ENCODE peak calls at places on chromosome 18, in four cellular contexts. U, N, C and S are unnamed samples.

GRCh38 chr18:36095936-36096519 is 28.7 kb upstream of the RPRD1A start:
- DNase-seq in U (peak), N (no peak), C (peak), S (peak)

GRCh38 chr18:59814872-59815271 is 84.9 kb upstream of the PMAIP1 start:
- DNase-seq in U (peak), N (no peak), C (peak), S (no peak)

GRCh38 chr18:28723506-28723905 is 546.6 kb upstream of the CDH2 start:
- DNase-seq in U (no peak), N (no peak), C (peak), S (no peak)

GRCh38 chr18:59455728-59456276 is 96.7 kb upstream of the LMAN1 start:
- DNase-seq in U (no peak), N (no peak), C (no peak), S (no peak)

GRCh38 chr18:26931659-26932058 is 66.2 kb upstream of the AQP4 start:
- DNase-seq in U (no peak), N (no peak), C (no peak), S (no peak)

GRCh38 chr18:55859116-55859515 is 271.1 kb upstream of the TCF4 start:
- DNase-seq in U (no peak), N (no peak), C (no peak), S (no peak)

GRCh38 chr18:10006261-10006903 is 92.6 kb downstream of the VAPA start:
- DNase-seq in U (no peak), N (peak), C (peak), S (no peak)

GRCh38 chr18:68778280-68778875 is 19.5 kb upstream of the CCDC102B start:
- DNase-seq in U (no peak), N (no peak), C (no peak), S (no peak)

GRCh38 chr18:23237524-23238151 is 102.4 kb downstream of the CABLES1 start:
- DNase-seq in U (no peak), N (no peak), C (peak), S (peak)

GRCh38 chr18:50819027-50819726 is 639 bp downstream of the MRO start:
- DNase-seq in U (no peak), N (no peak), C (peak), S (no peak)

GRCh38 chr18:55353806-55354205 is 234.2 kb downstream of the TCF4 start:
- DNase-seq in U (no peak), N (no peak), C (no peak), S (no peak)

GRCh38 chr18:46917108-46917807 is at the start of the genes KATNAL2 and PIAS2:
- DNase-seq in U (no peak), N (peak), C (peak), S (peak)
- TF ChIP-seq CTCF in U (no peak), N (no peak), C (no peak), S (peak)

DNA sequence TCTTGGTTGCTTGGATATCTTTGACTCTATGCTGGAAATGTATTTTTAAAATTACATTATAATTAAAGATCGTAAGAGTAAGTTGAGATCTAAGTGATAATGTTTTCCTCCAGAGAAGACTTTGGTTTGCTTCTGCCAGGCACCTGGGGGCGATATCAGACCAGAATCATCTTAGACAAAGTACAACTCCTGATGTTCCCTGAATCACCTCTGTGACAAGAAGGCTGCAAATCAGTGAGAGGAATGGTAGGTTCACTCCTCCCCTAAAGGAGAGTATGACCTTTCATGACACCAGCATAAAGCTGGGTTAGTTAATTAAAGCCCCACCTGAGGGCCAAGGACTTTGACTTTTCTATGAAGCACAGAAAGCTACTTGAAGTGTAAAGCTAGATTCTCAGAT is 114.4 kb upstream of the DTNA start:
- DNase-seq in U (no peak), N (no peak), C (peak), S (no peak)
- TF ChIP-seq CTCF in U (peak), N (no peak), C (peak), S (no peak)

GRCh38 chr18:78878335-78878734 is 101.3 kb upstream of the SALL3 start:
- DNase-seq in U (no peak), N (no peak), C (no peak), S (no peak)

GRCh38 chr18:78875998-78876650 is 103.5 kb upstream of the SALL3 start:
- DNase-seq in U (no peak), N (no peak), C (no peak), S (no peak)

GRCh38 chr18:78876868-78877267 is 102.8 kb upstream of the SALL3 start:
- DNase-seq in U (no peak), N (no peak), C (no peak), S (no peak)

GRCh38 chr18:78873916-78874505 is 105.6 kb upstream of the SALL3 start:
- DNase-seq in U (no peak), N (no peak), C (no peak), S (no peak)

GRCh38 chr18:78875268-78875997 is 104.2 kb upstream of the SALL3 start:
- DNase-seq in U (no peak), N (peak), C (no peak), S (peak)
- TF ChIP-seq CTCF in U (no peak), N (peak), C (peak), S (peak)

DNA sequence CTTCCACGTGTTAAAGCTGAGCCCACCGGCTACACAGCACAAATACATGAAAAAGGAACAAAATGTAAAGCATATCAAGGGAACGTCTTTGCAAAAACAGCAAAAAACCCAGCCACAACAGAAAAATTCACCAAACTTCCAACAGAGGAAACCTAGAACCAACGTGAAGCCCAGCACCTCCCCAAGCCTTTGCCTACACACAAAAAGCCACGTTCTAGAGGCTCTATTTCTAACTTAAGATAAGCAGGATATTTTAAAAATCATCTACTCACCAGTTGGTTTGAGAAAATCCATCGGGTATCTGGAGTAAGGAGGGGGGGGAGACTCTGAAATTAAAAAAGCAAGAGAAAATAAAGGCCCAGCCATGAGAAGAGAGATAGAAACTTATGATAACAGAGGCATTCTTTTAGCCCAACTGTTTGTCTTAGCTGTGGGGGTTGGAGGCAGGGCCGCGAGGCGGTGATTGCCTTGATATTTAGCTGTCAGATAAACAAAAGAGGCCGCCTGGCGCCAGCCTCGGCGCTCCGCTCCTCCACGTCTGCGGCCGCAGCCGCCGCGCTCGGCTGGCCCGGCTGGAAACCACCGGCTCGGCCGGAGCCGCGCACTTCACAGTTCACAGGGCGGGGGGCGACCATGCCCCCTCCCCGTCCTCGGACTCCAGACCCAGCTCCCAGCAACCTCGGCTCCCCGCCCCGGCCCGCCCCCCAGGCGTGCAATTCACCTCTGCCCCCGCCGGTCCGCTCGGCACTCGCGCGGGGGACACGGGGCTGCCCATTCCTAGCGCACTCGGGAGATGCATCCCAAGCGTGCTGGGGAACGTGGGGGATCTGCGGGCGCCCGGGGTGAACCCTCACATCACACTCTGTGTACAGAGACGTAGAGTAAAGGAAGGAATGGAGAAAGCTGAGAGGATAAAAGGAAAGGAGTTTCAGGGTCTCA is 2.4 kb downstream of the SMAD7 start:
- DNase-seq in U (no peak), N (peak), C (peak), S (peak)
- TF ChIP-seq CTCF in U (no peak), N (no peak), C (no peak), S (no peak)

GRCh38 chr18:80088036-80088435 is 21.0 kb upstream of the ADNP2 start:
- DNase-seq in U (no peak), N (no peak), C (no peak), S (no peak)
- TF ChIP-seq CTCF in U (no peak), N (no peak), C (no peak), S (no peak)

DNA sequence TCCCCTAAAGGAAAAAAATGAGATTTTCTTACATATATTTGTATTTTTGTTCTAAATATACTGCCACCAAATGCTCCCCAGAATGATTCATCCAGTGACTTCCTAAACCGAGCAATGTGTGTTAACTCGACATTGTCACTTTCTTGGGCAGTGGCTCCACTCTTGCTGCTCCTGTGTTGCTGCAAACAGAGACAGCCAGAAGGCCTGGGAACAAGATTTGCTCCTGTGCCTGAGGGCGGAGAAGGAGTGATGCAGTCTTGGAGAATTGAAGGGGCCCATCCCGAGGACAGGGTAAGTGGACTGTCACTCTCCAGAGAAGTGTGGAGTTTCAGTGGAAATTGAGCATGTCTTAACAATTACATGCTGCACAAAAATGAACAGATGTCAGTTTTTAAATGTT is 32.7 kb downstream of the DSG4 start:
- DNase-seq in U (no peak), N (no peak), C (no peak), S (no peak)
- TF ChIP-seq CTCF in U (no peak), N (no peak), C (no peak), S (no peak)

GRCh38 chr18:77079088-77079487 is 53.5 kb downstream of the MBP start:
- DNase-seq in U (no peak), N (no peak), C (no peak), S (no peak)

GRCh38 chr18:77076111-77076510 is 56.5 kb downstream of the MBP start:
- DNase-seq in U (no peak), N (no peak), C (no peak), S (no peak)

GRCh38 chr18:77078671-77079070 is 53.9 kb downstream of the MBP start:
- DNase-seq in U (no peak), N (no peak), C (no peak), S (no peak)

GRCh38 chr18:77077836-77078456 is 54.6 kb downstream of the MBP start:
- DNase-seq in U (no peak), N (no peak), C (peak), S (no peak)

DNA sequence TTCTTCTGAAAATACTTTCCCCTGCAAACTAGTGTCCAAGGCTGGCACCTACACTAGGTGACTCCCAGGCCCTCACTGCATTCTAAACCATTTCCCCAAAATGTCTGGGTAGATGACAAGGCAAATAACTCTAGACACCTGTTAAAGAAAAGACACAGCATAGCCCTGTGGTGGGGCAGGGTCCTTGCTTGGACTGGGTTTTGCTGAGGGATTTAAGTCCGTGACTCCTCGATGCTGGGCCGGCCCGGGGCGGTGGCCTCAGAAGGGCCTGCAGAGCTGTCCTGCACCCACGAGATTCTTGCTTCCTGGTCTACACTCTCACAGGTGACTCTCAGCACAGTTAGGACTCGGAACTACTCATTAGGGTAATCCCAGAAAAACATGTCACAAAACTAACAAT is 55.2 kb downstream of the MBP start:
- DNase-seq in U (no peak), N (no peak), C (no peak), S (no peak)
- TF ChIP-seq CTCF in U (no peak), N (no peak), C (no peak), S (no peak)

DNA sequence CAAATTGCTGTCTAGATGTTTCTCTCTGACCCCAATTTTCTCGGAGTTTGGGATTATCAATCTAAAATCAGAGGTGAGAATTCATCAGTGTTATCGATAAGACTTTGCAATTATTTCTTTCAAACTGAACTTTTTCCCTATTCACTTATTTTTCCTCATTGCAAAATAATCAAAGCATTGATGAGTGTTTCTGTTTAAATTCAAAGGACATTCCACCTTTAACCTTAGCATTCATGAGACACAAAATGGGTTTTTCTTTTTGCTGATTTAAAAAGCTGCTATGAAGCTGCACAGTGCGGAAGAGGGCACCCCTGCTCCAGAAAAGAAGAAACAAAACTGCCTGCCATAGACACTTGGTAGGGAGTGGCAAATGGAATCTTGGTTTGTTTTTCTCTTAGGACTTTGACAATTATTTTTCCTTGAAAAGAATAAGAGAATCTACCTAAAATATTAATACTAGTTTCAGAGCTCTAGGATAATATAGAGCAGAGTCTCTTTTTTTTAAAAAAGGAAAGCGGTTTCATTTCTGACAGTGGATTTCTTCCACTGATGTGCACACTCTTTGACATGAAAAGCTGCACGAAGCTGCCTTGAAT is 203.4 kb downstream of the TGIF1 start:
- DNase-seq in U (no peak), N (no peak), C (no peak), S (no peak)
- TF ChIP-seq CTCF in U (no peak), N (no peak), C (no peak), S (no peak)

DNA sequence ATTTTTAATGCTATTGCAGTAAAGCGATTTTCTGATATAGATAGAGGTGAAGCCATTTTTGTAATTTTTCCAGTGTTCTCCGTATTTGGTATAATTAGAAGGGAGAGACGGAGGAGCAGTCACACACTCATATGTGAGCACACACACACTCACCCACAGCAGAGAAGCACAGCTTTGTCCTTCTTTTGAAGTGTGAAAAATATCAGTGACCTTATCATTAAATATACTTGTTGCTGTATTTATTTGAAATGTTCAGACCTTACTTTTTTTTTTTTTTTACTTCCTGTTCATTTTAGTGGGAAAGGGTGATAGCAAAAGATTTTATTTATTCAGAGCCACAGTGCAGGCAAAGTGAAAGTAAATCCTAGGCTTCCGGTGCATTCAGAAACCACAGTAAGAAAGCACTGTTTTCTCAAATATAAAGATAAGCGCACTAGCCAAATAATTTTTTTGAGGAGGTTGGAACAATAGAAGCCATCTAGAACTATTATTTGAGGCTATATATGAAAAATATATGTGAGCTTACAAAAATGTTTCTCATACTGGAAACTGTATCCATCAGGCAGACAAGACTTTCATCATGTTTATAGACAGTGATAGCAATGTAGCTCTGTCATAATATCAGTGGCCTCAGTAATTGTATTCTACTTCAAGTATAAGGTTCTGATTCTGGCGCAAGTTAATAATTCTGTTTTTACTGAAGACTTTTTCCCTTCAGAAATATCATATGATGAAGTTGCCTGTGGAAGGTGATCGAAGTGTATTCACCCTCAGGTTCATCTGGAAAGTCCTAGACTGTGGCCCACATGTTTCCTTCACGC is 37.2 kb downstream of the TSHZ1 start:
- DNase-seq in U (no peak), N (no peak), C (peak), S (peak)
- TF ChIP-seq CTCF in U (no peak), N (no peak), C (no peak), S (no peak)